ENCODE peak calls at places on chromosomes 16 and 17, in nine cellular contexts. I is brain microvascular endothelial cell; V is H1; U is naive thymus-derived CD4-positive, alpha-beta T cell; J is HAP-1; B is cardiac fibroblast; D is cardiac muscle cell; O is fibroblast of lung; Q is transverse colon. A is an unnamed sample.

GRCh38 chr17:69141802-69142472 is at the start of gene ABCA6:
- DNase-seq in U (no peak), J (no peak), B (peak; percentile 93), O (peak; percentile 25), V (no peak), Q (no peak), D (no peak), I (peak; percentile 25), A (no peak)

GRCh38 chr16:1300664-1301476 is 8.6 kb upstream of the UBE2I start:
- DNase-seq in O (no peak), I (peak; percentile 32), B (peak; percentile 59), Q (peak; percentile 84), V (peak; percentile 94), D (peak; percentile 81), J (peak; percentile 43), U (peak; percentile 67), A (peak; percentile 74)

GRCh38 chr17:77096570-77097214 is 44.1 kb upstream of the SEC14L1 start:
- DNase-seq in D (peak; percentile 18), I (no peak), V (no peak), Q (no peak), B (peak; percentile 81), J (peak; percentile 24), U (peak; percentile 28), O (peak; percentile 78), A (no peak)

GRCh38 chr17:42754782-42755181 is 6.2 kb upstream of the RAMP2 start:
- DNase-seq in O (peak; percentile 59), D (no peak), I (no peak), V (no peak), J (no peak), B (peak; percentile 59), U (no peak), Q (no peak), A (no peak)

GRCh38 chr17:66304304-66305174 is 2.1 kb downstream of the PRKCA start:
- DNase-seq in V (no peak), B (peak; percentile 33), J (no peak), Q (peak; percentile 35), U (no peak), O (peak; percentile 51), D (peak; percentile 1), I (no peak), A (no peak)

GRCh38 chr16:75351183-75351582 is 82.1 kb downstream of the CFDP1 start:
- DNase-seq in B (peak; percentile 81), Q (no peak), J (no peak), D (no peak), V (no peak), O (peak; percentile 84), U (no peak), I (peak; percentile 76), A (no peak)

GRCh38 chr17:66836063-66837005 is 1.4 kb downstream of the CACNG5 start:
- DNase-seq in J (no peak), U (no peak), O (no peak), B (no peak), Q (no peak), D (no peak), V (no peak), I (no peak), A (no peak)

GRCh38 chr17:80463784-80464400 is 12.5 kb downstream of the NPTX1 start:
- DNase-seq in D (no peak), Q (no peak), V (no peak), J (no peak), O (no peak), I (no peak), B (no peak), U (no peak), A (no peak)

GRCh38 chr17:19284005-19284959 is 47.1 kb downstream of the EPN2 start:
- DNase-seq in J (no peak), Q (no peak), U (no peak), V (no peak), B (no peak), I (no peak), D (no peak), O (no peak), A (no peak)

GRCh38 chr16:68908000-68908313 is 64.6 kb downstream of the TANGO6 start:
- DNase-seq in Q (no peak), B (no peak), V (no peak), I (no peak), U (no peak), D (no peak), J (no peak), O (no peak), A (no peak)

GRCh38 chr17:41522301-41523224 is 3.9 kb upstream of the KRT15 start:
- DNase-seq in V (no peak), B (no peak), I (no peak), U (no peak), J (no peak), D (no peak), Q (peak; percentile 50), O (no peak), A (no peak)

GRCh38 chr17:42618442-42619150 is 9.1 kb downstream of the TUBG1 start:
- DNase-seq in B (peak; percentile 23), Q (peak; percentile 73), J (no peak), U (no peak), O (peak; percentile 24), V (peak; percentile 77), D (peak; percentile 69), I (no peak), A (no peak)

GRCh38 chr16:4090476-4090875 is 25.8 kb downstream of the ADCY9 start:
- DNase-seq in B (peak; percentile 49), U (no peak), J (no peak), Q (peak; percentile 47), O (no peak), V (no peak), I (no peak), D (no peak), A (peak; percentile 30)

GRCh38 chr17:60422162-60422665 is at the start of gene CHCT1:
- DNase-seq in J (no peak), V (no peak), D (no peak), I (no peak), B (no peak), O (no peak), Q (no peak), U (no peak), A (no peak)

DNA sequence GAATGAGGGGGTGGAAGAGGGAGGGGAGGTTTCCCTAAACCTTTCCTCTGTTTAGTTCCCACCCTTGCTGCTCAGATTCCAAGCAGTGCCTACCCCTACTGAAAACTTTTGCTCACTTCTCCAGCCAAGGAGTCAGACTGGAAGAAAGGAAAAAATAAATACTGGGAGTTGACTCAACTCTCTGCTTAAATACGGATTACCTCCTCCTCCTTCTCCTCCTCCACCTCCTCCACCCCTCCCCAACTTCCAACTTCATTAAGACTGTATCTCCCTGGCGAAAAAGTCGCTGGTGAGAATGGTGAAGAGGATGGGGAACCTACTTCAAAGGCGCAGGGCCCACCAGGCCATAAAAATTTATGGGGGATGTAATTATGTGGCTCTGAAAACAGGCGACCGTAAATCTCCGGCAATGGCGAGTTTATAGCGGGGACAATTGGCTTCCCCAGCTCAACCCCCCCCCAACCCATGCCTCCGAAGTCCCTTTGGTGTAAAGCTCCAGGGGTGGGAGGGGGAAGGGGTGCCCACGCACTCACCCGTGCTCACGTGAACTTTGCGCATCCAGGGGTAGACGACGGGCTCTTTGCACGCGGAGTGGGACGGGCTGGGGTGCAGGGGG is 712 bp downstream of the HOXB4 start:
- DNase-seq in D (no peak), J (no peak), V (no peak), Q (no peak), O (no peak), U (no peak), I (no peak), B (no peak), A (no peak)
- H3K4me3 ChIP-seq in D (peak overlapping the region; percentile 44), J (peak overlapping the region; percentile 58), V (peak overlapping the region; percentile 22), Q (peak overlapping the region; percentile 54), O (peak overlapping the region; percentile 57), U (peak overlapping the region; percentile 46), I (peak overlapping the region; percentile 54), B (peak overlapping the region; percentile 25), A (peak overlapping the region; percentile 63)

GRCh38 chr16:67694611-67695010 is 24.5 kb downstream of the GFOD2 start:
- DNase-seq in D (no peak), B (no peak), J (no peak), O (no peak), I (no peak), U (no peak), Q (no peak), V (no peak), A (no peak)

GRCh38 chr16:67699265-67699664 is 19.9 kb downstream of the GFOD2 start:
- DNase-seq in J (no peak), U (no peak), B (no peak), D (no peak), I (no peak), O (no peak), Q (no peak), V (no peak), A (no peak)

GRCh38 chr16:67701420-67701819 is 17.7 kb downstream of the GFOD2 start:
- DNase-seq in O (no peak), U (no peak), Q (no peak), B (no peak), I (no peak), D (no peak), J (no peak), V (no peak), A (no peak)

GRCh38 chr16:67697407-67697806 is 21.7 kb downstream of the GFOD2 start:
- DNase-seq in I (no peak), U (no peak), B (no peak), V (no peak), J (no peak), Q (no peak), O (no peak), D (no peak), A (no peak)

GRCh38 chr16:67697813-67698212 is 21.3 kb downstream of the GFOD2 start:
- DNase-seq in O (no peak), D (no peak), U (no peak), I (no peak), Q (no peak), J (no peak), B (no peak), V (no peak), A (no peak)
- H3K4me3 ChIP-seq in O (no peak overlapping the region), D (no peak overlapping the region), U (no peak overlapping the region), I (no peak overlapping the region), Q (no peak overlapping the region), J (no peak overlapping the region), B (no peak overlapping the region), V (no peak overlapping the region), A (no peak overlapping the region)

DNA sequence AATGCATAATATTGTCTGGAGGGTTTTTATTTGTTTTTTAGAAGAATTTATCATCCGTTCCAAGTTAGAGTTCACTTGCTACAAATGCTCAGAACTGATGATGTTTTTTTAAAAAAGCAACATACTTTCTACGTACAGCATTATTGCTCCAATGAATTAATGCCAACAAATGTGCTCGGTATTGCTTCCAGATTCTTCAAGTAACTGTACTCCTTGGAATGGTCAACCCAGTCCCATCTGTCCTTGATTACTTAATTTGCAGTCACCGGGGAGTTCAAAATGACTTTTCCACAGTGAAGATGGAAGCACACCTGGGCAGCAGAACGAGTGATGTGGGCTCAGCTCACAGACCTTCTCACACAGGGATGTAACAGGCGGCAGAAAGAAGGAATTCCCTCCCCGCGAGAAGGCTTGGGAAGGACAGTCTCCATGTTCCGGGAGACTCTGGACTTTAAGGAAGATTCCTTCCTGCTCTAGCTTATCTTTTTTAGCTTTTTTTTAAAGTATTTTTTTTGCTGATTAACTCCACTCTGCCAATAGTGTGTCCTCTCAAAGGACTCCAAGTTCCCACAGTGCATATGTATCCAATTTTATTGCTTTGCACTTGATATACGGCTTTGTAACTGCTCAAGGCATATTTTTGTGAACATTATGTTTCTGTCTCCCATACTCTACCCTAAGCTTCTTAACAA is 68.9 kb downstream of the NXN start:
- DNase-seq in D (no peak), Q (no peak), O (no peak), I (no peak), V (no peak), U (no peak), B (no peak), J (no peak), A (no peak)
- H3K4me3 ChIP-seq in D (no peak overlapping the region), Q (no peak overlapping the region), O (no peak overlapping the region), I (peak overlapping the region; percentile 15), V (no peak overlapping the region), U (no peak overlapping the region), B (no peak overlapping the region), J (no peak overlapping the region), A (no peak overlapping the region)

GRCh38 chr17:9465216-9465921 is 110.3 kb downstream of the STX8 start:
- DNase-seq in D (peak; percentile 4), U (no peak), B (peak; percentile 87), V (no peak), J (no peak), Q (no peak), O (peak; percentile 84), I (peak; percentile 59), A (no peak)
- H3K4me3 ChIP-seq in D (no peak overlapping the region), U (no peak overlapping the region), B (no peak overlapping the region), V (no peak overlapping the region), J (no peak overlapping the region), Q (no peak overlapping the region), O (no peak overlapping the region), I (no peak overlapping the region), A (no peak overlapping the region)